ENCODE peak calls at places on chromosomes 3 and 15, in ten cellular contexts. L, I, K, E, G, R, X, H, C and J are unnamed samples.

GRCh38 chr3:172562881-172563835 is 39.9 kb upstream of the TNFSF10 start:
- DNase-seq in L (peak), I (no peak), K (peak), E (peak), G (no peak), R (peak), X (no peak), H (no peak), C (peak), J (no peak)

GRCh38 chr3:49930922-49931321 is 1.3 kb upstream of the MON1A start:
- DNase-seq in L (no peak), I (peak), K (no peak), E (no peak), G (no peak), R (no peak), X (no peak), H (no peak), C (no peak), J (no peak)

GRCh38 chr3:189967254-189967865 is 153.3 kb downstream of the P3H2 start:
- DNase-seq in L (peak), I (no peak), K (peak), E (peak), G (peak), R (no peak), X (no peak), H (peak), C (peak), J (no peak)

GRCh38 chr3:99648496-99648895 is 10.1 kb downstream of the COL8A1 start:
- DNase-seq in L (no peak), I (no peak), K (no peak), E (no peak), G (no peak), R (no peak), X (no peak), H (no peak), C (peak), J (no peak)

GRCh38 chr3:877001-877400 is 215.8 kb upstream of the CNTN6 start:
- DNase-seq in L (no peak), I (no peak), K (no peak), E (no peak), G (no peak), R (no peak), X (no peak), H (no peak), C (peak), J (no peak)

GRCh38 chr3:125232394-125232793 is 19.8 kb upstream of the SLC12A8 start:
- DNase-seq in L (no peak), I (no peak), K (no peak), E (no peak), G (no peak), R (no peak), X (no peak), H (no peak), C (no peak), J (no peak)

GRCh38 chr15:33377239-33377638 is 66.5 kb downstream of the RYR3 start:
- DNase-seq in L (no peak), I (no peak), K (no peak), E (no peak), G (no peak), R (no peak), X (no peak), H (no peak), C (no peak), J (no peak)

GRCh38 chr3:176431073-176431472 is 766.2 kb downstream of the TBL1XR1 start:
- DNase-seq in L (no peak), I (no peak), K (no peak), E (no peak), G (no peak), R (no peak), X (no peak), H (no peak), C (no peak), J (no peak)

GRCh38 chr3:37905987-37906674 is 44.5 kb downstream of the CTDSPL start:
- DNase-seq in L (peak), I (no peak), K (peak), E (no peak), G (no peak), R (no peak), X (no peak), H (no peak), C (peak), J (no peak)

GRCh38 chr15:57440799-57441198 is 64.5 kb downstream of the CGNL1 start:
- DNase-seq in L (peak), I (no peak), K (peak), E (no peak), G (no peak), R (no peak), X (no peak), H (no peak), C (peak), J (no peak)